ENCODE peak calls at places on chromosomes 13 and 19, in four cellular contexts. One of them, this sample, is unnamed.

GRCh38 chr19:48469056-48469881 is at the start of gene CYTH2:
- DNase-seq in fibroblast of the aortic adventitia: peak
- DNase-seq in glutamatergic neuron: peak
- DNase-seq in mucosa of descending colon: peak
- DNase-seq in this sample: peak

GRCh38 chr19:17234911-17235617 is 9.0 kb downstream of the OCEL1 start:
- DNase-seq in fibroblast of the aortic adventitia: peak
- DNase-seq in mucosa of descending colon: peak
- DNase-seq in glutamatergic neuron: no peak
- DNase-seq in this sample: no peak

GRCh38 chr19:52941941-52942370 is 18.7 kb upstream of the ZNF888 start:
- DNase-seq in mucosa of descending colon: peak
- DNase-seq in fibroblast of the aortic adventitia: peak
- DNase-seq in glutamatergic neuron: peak
- DNase-seq in this sample: no peak

GRCh38 chr19:6580313-6580712 is 10.6 kb downstream of the CD70 start:
- DNase-seq in glutamatergic neuron: no peak
- DNase-seq in mucosa of descending colon: no peak
- DNase-seq in fibroblast of the aortic adventitia: peak
- DNase-seq in this sample: no peak

GRCh38 chr13:93244141-93244917 is 17.7 kb downstream of the GPC6 start:
- DNase-seq in mucosa of descending colon: no peak
- DNase-seq in glutamatergic neuron: no peak
- DNase-seq in fibroblast of the aortic adventitia: peak
- DNase-seq in this sample: no peak

GRCh38 chr13:62537593-62537992 is 1121.9 kb upstream of the PCDH20 start:
- DNase-seq in mucosa of descending colon: no peak
- DNase-seq in fibroblast of the aortic adventitia: no peak
- DNase-seq in glutamatergic neuron: no peak
- DNase-seq in this sample: no peak

GRCh38 chr19:47601180-47601904 is 7.6 kb upstream of the BICRA start:
- DNase-seq in mucosa of descending colon: peak
- DNase-seq in glutamatergic neuron: no peak
- DNase-seq in fibroblast of the aortic adventitia: no peak
- DNase-seq in this sample: no peak

GRCh38 chr19:9075064-9075964 is 11.5 kb upstream of the OR1M1 start:
- DNase-seq in fibroblast of the aortic adventitia: peak
- DNase-seq in glutamatergic neuron: no peak
- DNase-seq in mucosa of descending colon: peak
- DNase-seq in this sample: peak

GRCh38 chr19:36169084-36169760 is 17.0 kb upstream of the COX7A1 start:
- DNase-seq in glutamatergic neuron: no peak
- DNase-seq in mucosa of descending colon: peak
- DNase-seq in fibroblast of the aortic adventitia: no peak
- DNase-seq in this sample: no peak

GRCh38 chr13:36533806-36534205 is 101.5 kb downstream of the CCNA1 start:
- DNase-seq in mucosa of descending colon: no peak
- DNase-seq in glutamatergic neuron: no peak
- DNase-seq in fibroblast of the aortic adventitia: peak
- DNase-seq in this sample: no peak

GRCh38 chr19:46303702-46304397 is 7.0 kb downstream of the HIF3A start:
- DNase-seq in glutamatergic neuron: peak
- DNase-seq in mucosa of descending colon: peak
- DNase-seq in fibroblast of the aortic adventitia: no peak
- DNase-seq in this sample: no peak

GRCh38 chr13:50400930-50401553 is 385.8 kb downstream of the KCNRG start:
- DNase-seq in fibroblast of the aortic adventitia: peak
- DNase-seq in mucosa of descending colon: no peak
- DNase-seq in glutamatergic neuron: no peak
- DNase-seq in this sample: peak

GRCh38 chr13:42594577-42595571 is 20.9 kb downstream of the TNFSF11 start:
- DNase-seq in glutamatergic neuron: peak
- DNase-seq in fibroblast of the aortic adventitia: peak
- DNase-seq in mucosa of descending colon: peak
- DNase-seq in this sample: no peak

GRCh38 chr19:3653865-3654513 is 27.4 kb upstream of the CACTIN start:
- DNase-seq in fibroblast of the aortic adventitia: no peak
- DNase-seq in mucosa of descending colon: no peak
- DNase-seq in glutamatergic neuron: peak
- DNase-seq in this sample: no peak

GRCh38 chr13:52356327-52356726 is 49.6 kb downstream of the THSD1 start:
- DNase-seq in glutamatergic neuron: no peak
- DNase-seq in mucosa of descending colon: no peak
- DNase-seq in fibroblast of the aortic adventitia: peak
- DNase-seq in this sample: no peak

GRCh38 chr19:38172001-38172400 is 52.0 kb downstream of the DPF1 start:
- DNase-seq in fibroblast of the aortic adventitia: no peak
- DNase-seq in mucosa of descending colon: no peak
- DNase-seq in glutamatergic neuron: no peak
- DNase-seq in this sample: peak

GRCh38 chr13:73299787-73300186 is 241.0 kb downstream of the KLF5 start:
- DNase-seq in fibroblast of the aortic adventitia: peak
- DNase-seq in glutamatergic neuron: no peak
- DNase-seq in mucosa of descending colon: no peak
- DNase-seq in this sample: no peak

GRCh38 chr13:110108348-110109139 is 198.4 kb downstream of the COL4A1 start:
- DNase-seq in fibroblast of the aortic adventitia: peak
- DNase-seq in mucosa of descending colon: peak
- DNase-seq in glutamatergic neuron: peak
- DNase-seq in this sample: peak

GRCh38 chr13:49669735-49670309 is 21.5 kb downstream of the EBPL start:
- DNase-seq in fibroblast of the aortic adventitia: peak
- DNase-seq in mucosa of descending colon: peak
- DNase-seq in glutamatergic neuron: peak
- DNase-seq in this sample: peak

GRCh38 chr13:93270769-93271753 is 44.5 kb downstream of the GPC6 start:
- DNase-seq in fibroblast of the aortic adventitia: no peak
- DNase-seq in glutamatergic neuron: no peak
- DNase-seq in mucosa of descending colon: no peak
- DNase-seq in this sample: no peak

GRCh38 chr13:111385182-111385857 is 64.9 kb downstream of the TEX29 start:
- DNase-seq in mucosa of descending colon: no peak
- DNase-seq in fibroblast of the aortic adventitia: no peak
- DNase-seq in glutamatergic neuron: peak
- DNase-seq in this sample: no peak

GRCh38 chr19:29587518-29587986 is 18.5 kb upstream of the POP4 start:
- DNase-seq in fibroblast of the aortic adventitia: no peak
- DNase-seq in glutamatergic neuron: no peak
- DNase-seq in mucosa of descending colon: peak
- DNase-seq in this sample: no peak

GRCh38 chr13:33119022-33119735 is 103.0 kb downstream of the KL start:
- DNase-seq in mucosa of descending colon: no peak
- DNase-seq in fibroblast of the aortic adventitia: peak
- DNase-seq in glutamatergic neuron: no peak
- DNase-seq in this sample: no peak

GRCh38 chr13:103299079-103299478 is 232.9 kb upstream of the SLC10A2 start:
- DNase-seq in fibroblast of the aortic adventitia: no peak
- DNase-seq in mucosa of descending colon: peak
- DNase-seq in glutamatergic neuron: no peak
- DNase-seq in this sample: no peak

GRCh38 chr13:104416973-104417372 is 1350.8 kb upstream of the SLC10A2 start:
- DNase-seq in mucosa of descending colon: no peak
- DNase-seq in glutamatergic neuron: no peak
- DNase-seq in fibroblast of the aortic adventitia: no peak
- DNase-seq in this sample: no peak

GRCh38 chr19:47082493-47082892 is 31.1 kb downstream of the ZC3H4 start:
- DNase-seq in glutamatergic neuron: no peak
- DNase-seq in mucosa of descending colon: no peak
- DNase-seq in fibroblast of the aortic adventitia: no peak
- DNase-seq in this sample: no peak

GRCh38 chr13:112014857-112015256 is 52.1 kb upstream of the SOX1 start:
- DNase-seq in mucosa of descending colon: no peak
- DNase-seq in fibroblast of the aortic adventitia: peak
- DNase-seq in glutamatergic neuron: no peak
- DNase-seq in this sample: no peak

GRCh38 chr19:2331601-2332246 is 3.2 kb downstream of the SPPL2B start:
- DNase-seq in mucosa of descending colon: no peak
- DNase-seq in glutamatergic neuron: no peak
- DNase-seq in fibroblast of the aortic adventitia: no peak
- DNase-seq in this sample: peak

GRCh38 chr13:22926176-22927007 is 254.4 kb upstream of the SGCG start:
- DNase-seq in fibroblast of the aortic adventitia: peak
- DNase-seq in mucosa of descending colon: peak
- DNase-seq in glutamatergic neuron: peak
- DNase-seq in this sample: peak

GRCh38 chr13:33312150-33312908 is 26.8 kb upstream of the STARD13 start:
- DNase-seq in mucosa of descending colon: no peak
- DNase-seq in fibroblast of the aortic adventitia: peak
- DNase-seq in glutamatergic neuron: no peak
- DNase-seq in this sample: no peak

This sample was measured in amygdala.